ENCODE peak calls at places on chromosomes 2 and 18, in six cellular contexts. X is nephron progenitor cell; E is stimulated activated naive CD4-positive, alpha-beta T cell; P is CD4-positive, CD25-positive, alpha-beta regulatory T cell; Q is AG09309; G is mucosa of gallbladder. O is an unnamed sample.

GRCh38 chr18:34322365-34323289 is 97.9 kb upstream of the NOL4 start:
- DNase-seq in X (peak), E (no peak), P (no peak), Q (no peak), G (peak), O (peak)

GRCh38 chr2:15560988-15561573 is at the start of gene NBAS:
- DNase-seq in X (peak), E (peak), P (peak), Q (peak), G (peak), O (peak)

GRCh38 chr2:95057535-95058453 is 32.3 kb downstream of the MAL start:
- DNase-seq in X (no peak), E (no peak), P (no peak), Q (no peak), G (no peak), O (peak)

GRCh38 chr18:54284967-54285785 is 15.9 kb downstream of the POLI start:
- DNase-seq in X (no peak), E (no peak), P (peak), Q (peak), G (no peak), O (no peak)

GRCh38 chr2:1588994-1589611 is 155.2 kb downstream of the PXDN start:
- DNase-seq in X (no peak), E (no peak), P (no peak), Q (no peak), G (no peak), O (no peak)

GRCh38 chr2:27494284-27494943 is 586 bp downstream of the FNDC4 start:
- DNase-seq in X (no peak), E (no peak), P (no peak), Q (peak), G (peak), O (peak)

GRCh38 chr2:62382757-62383156 is 123.2 kb downstream of the TMEM17 start:
- DNase-seq in X (no peak), E (no peak), P (no peak), Q (no peak), G (no peak), O (no peak)

GRCh38 chr18:3966246-3966984 is 488.7 kb downstream of the DLGAP1 start:
- DNase-seq in X (no peak), E (no peak), P (no peak), Q (no peak), G (no peak), O (no peak)

O was measured in testis.